ENCODE peak calls at places on chromosome 2, in five cellular contexts. G, U, R, Z and E are unnamed samples.

GRCh38 chr2:219175928-219176817 is 552 bp downstream of the CNPPD1 start:
- DNase-seq in G (peak; percentile 49), U (no peak), R (peak; percentile 67), Z (peak; percentile 38), E (no peak)

GRCh38 chr2:177243476-177243875 is 21.1 kb downstream of the NFE2L2 start:
- DNase-seq in U (no peak), R (no peak), Z (no peak), G (no peak), E (no peak)

GRCh38 chr2:235447210-235447609 is 46.6 kb upstream of the AGAP1 start:
- DNase-seq in Z (no peak), G (no peak), R (no peak), U (no peak), E (no peak)

GRCh38 chr2:136225950-136226835 is 108.2 kb upstream of the CXCR4 start:
- DNase-seq in R (no peak), U (no peak), Z (no peak), G (no peak), E (no peak)

GRCh38 chr2:84486436-84487115 is 27.5 kb upstream of the SUCLG1 start:
- DNase-seq in R (no peak), Z (no peak), U (peak; percentile 42), G (no peak), E (no peak)

GRCh38 chr2:129404000-129404700 is 575.3 kb upstream of the RAB6C start:
- DNase-seq in U (no peak), Z (no peak), R (no peak), G (no peak), E (no peak)

GRCh38 chr2:237538001-237538720 is 28.2 kb upstream of the PRLH start:
- DNase-seq in G (no peak), R (no peak), Z (no peak), U (no peak), E (no peak)

GRCh38 chr2:222440670-222441422 is 16.5 kb downstream of the SGPP2 start:
- DNase-seq in R (no peak), G (peak; percentile 73), U (peak; percentile 76), Z (peak; percentile 63), E (no peak)

GRCh38 chr2:1656961-1657841 is 87.1 kb downstream of the PXDN start:
- DNase-seq in R (peak; percentile 24), G (no peak), U (no peak), Z (no peak), E (no peak)

GRCh38 chr2:101986386-101986785 is 5.4 kb upstream of the IL1R2 start:
- DNase-seq in Z (no peak), U (no peak), R (no peak), G (no peak), E (no peak)

GRCh38 chr2:86622409-86622877 is 1.2 kb downstream of the RNF103 start:
- DNase-seq in G (peak; percentile 37), U (no peak), R (peak; percentile 53), Z (peak; percentile 26), E (no peak)

GRCh38 chr2:64839844-64840243 is 149.4 kb upstream of the SLC1A4 start:
- DNase-seq in R (no peak), U (no peak), Z (no peak), G (peak; percentile 48), E (no peak)

GRCh38 chr2:240298803-240299709 is 136.4 kb upstream of the GPC1 start:
- DNase-seq in G (no peak), Z (no peak), U (no peak), R (no peak), E (no peak)

GRCh38 chr2:20050712-20051517 is 513 bp downstream of the LAPTM4A start:
- DNase-seq in G (peak; percentile 55), R (peak; percentile 60), U (peak; percentile 31), Z (peak; percentile 53), E (peak; percentile 32)

GRCh38 chr2:120556908-120557307 is 178.8 kb upstream of the GLI2 start:
- DNase-seq in Z (no peak), R (no peak), U (no peak), G (no peak), E (no peak)

GRCh38 chr2:207163815-207164747 is 1.7 kb downstream of the KLF7 start:
- DNase-seq in U (no peak), Z (no peak), G (peak; percentile 38), R (peak; percentile 79), E (no peak)

GRCh38 chr2:219010162-219010756 is 17.0 kb upstream of the CRYBA2 start:
- DNase-seq in U (no peak), G (no peak), Z (peak; percentile 65), R (no peak), E (no peak)

GRCh38 chr2:201532686-201533304 is 81.3 kb downstream of the STRADB start:
- DNase-seq in R (no peak), U (no peak), Z (peak; percentile 26), G (peak; percentile 8), E (no peak)